ENCODE peak calls at places on chromosomes 11 and 22, in five cellular contexts. G, Y, M, J and H are unnamed samples.

GRCh38 chr11:12390687-12391110 is 13.3 kb downstream of the PARVA start:
- DNase-seq in Y (no peak), J (no peak), G (no peak), M (no peak), H (peak; percentile 60)

GRCh38 chr11:61699737-61700160 is 19.6 kb downstream of the DAGLA start:
- DNase-seq in Y (no peak), M (no peak), G (no peak), J (no peak), H (no peak)

GRCh38 chr22:36680038-36680437 is 23.5 kb downstream of the CACNG2 start:
- DNase-seq in Y (no peak), J (no peak), M (no peak), G (no peak), H (no peak)

GRCh38 chr22:30457964-30458363 is 13.9 kb downstream of the SEC14L3 start:
- DNase-seq in Y (no peak), J (no peak), G (no peak), M (no peak), H (no peak)

GRCh38 chr11:2462986-2463765 is 18.4 kb downstream of the KCNQ1 start:
- DNase-seq in J (no peak), G (no peak), Y (no peak), M (no peak), H (no peak)

GRCh38 chr22:31378123-31378522 is 21.3 kb upstream of the DRG1 start:
- DNase-seq in J (no peak), G (no peak), M (no peak), Y (no peak), H (no peak)

GRCh38 chr11:119816660-119817059 is 87.7 kb upstream of the NECTIN1 start:
- DNase-seq in M (no peak), Y (no peak), J (no peak), G (no peak), H (no peak)

GRCh38 chr11:116310215-116310614 is 462.6 kb downstream of the BUD13 start:
- DNase-seq in Y (no peak), J (no peak), G (no peak), M (no peak), H (peak; percentile 12)

GRCh38 chr11:90558328-90558865 is 335.5 kb upstream of the CHORDC1 start:
- DNase-seq in Y (no peak), G (no peak), J (no peak), M (no peak), H (no peak)